ENCODE peak calls at places on chromosomes 7 and 10, in six cellular contexts. J is AG09319; O is stimulated activated CD8-positive, alpha-beta memory T cell treated with anti-CD3 and anti-CD28 coated beads, Interleukin-15, amount 100 ng/mL, for 24 hours; G is NCI-H1105; R is NCI-H510A treated with DMSO at 0.1 percent for 48 hours; V is RPMI7951. E is an unnamed sample.

GRCh38 chr7:55129409-55130078 is 110.7 kb downstream of the EGFR start:
- DNase-seq in J (no peak), V (peak), G (no peak), R (no peak), O (no peak), E (no peak)

GRCh38 chr7:107023522-107024149 is 20.9 kb upstream of the PRKAR2B start:
- DNase-seq in G (no peak), R (no peak), O (no peak), V (no peak), J (no peak), E (no peak)

GRCh38 chr7:157271991-157272324 is 64.8 kb upstream of the DNAJB6 start:
- DNase-seq in J (peak), R (peak), O (no peak), V (peak), G (no peak), E (peak)

GRCh38 chr10:124611738-124612137 is 132.4 kb downstream of the FAM53B start:
- DNase-seq in R (no peak), V (no peak), G (no peak), O (no peak), J (no peak), E (no peak)

GRCh38 chr10:61869772-61870520 is 31.6 kb upstream of the ARID5B start:
- DNase-seq in G (no peak), O (no peak), R (no peak), V (peak), J (no peak), E (no peak)

GRCh38 chr7:137000621-137001020 is 132.2 kb downstream of the CHRM2 start:
- DNase-seq in V (no peak), R (no peak), J (no peak), O (no peak), G (no peak), E (no peak)

GRCh38 chr10:70494536-70494935 is 16.0 kb downstream of the PALD1 start:
- DNase-seq in V (no peak), O (no peak), J (no peak), R (no peak), G (no peak), E (no peak)

GRCh38 chr10:34286136-34286739 is 528.9 kb downstream of the PARD3 start:
- DNase-seq in O (no peak), R (no peak), J (no peak), V (peak), G (no peak), E (no peak)